ENCODE peak calls at places on chromosome 7, in eight cellular contexts. S is Panc1; M is activated effector memory CD4-positive, alpha-beta T cell treated with anti-CD3 and anti-CD28 coated beads, Interleukin-2, amount 50 U/mL, for 16 hours; K is activated CD4-positive, CD25-positive, alpha-beta regulatory T cell; V is C1 segment of cervical spinal cord; F is fibroblast of lung; J is NCI-H460; Q is tibial nerve. U is an unnamed sample.

GRCh38 chr7:26097837-26098668 is 53.9 kb upstream of the NFE2L3 start:
- DNase-seq in S (no peak), M (no peak), K (no peak), V (no peak), F (no peak), J (no peak), Q (no peak), U (no peak)

GRCh38 chr7:71613316-71613715 is 481.4 kb downstream of the GALNT17 start:
- DNase-seq in S (no peak), M (no peak), K (no peak), V (no peak), F (no peak), J (no peak), Q (no peak), U (no peak)

GRCh38 chr7:106610996-106611886 is 49.7 kb downstream of the CCDC71L start:
- DNase-seq in S (no peak), M (no peak), K (no peak), V (no peak), F (peak), J (no peak), Q (no peak), U (no peak)

GRCh38 chr7:24894670-24895221 is 85.2 kb downstream of the OSBPL3 start:
- DNase-seq in S (no peak), M (no peak), K (no peak), V (no peak), F (no peak), J (no peak), Q (no peak), U (no peak)

GRCh38 chr7:146094356-146094755 is 22.2 kb upstream of the CNTNAP2 start:
- DNase-seq in S (no peak), M (no peak), K (no peak), V (no peak), F (no peak), J (no peak), Q (no peak), U (peak)

GRCh38 chr7:34165466-34165865 is 260.1 kb downstream of the BMPER start:
- DNase-seq in S (no peak), M (no peak), K (no peak), V (no peak), F (no peak), J (no peak), Q (no peak), U (no peak)

GRCh38 chr7:16431646-16432424 is 10.5 kb upstream of the CRPPA start:
- DNase-seq in S (no peak), M (no peak), K (no peak), V (no peak), F (peak), J (peak), Q (peak), U (no peak)

GRCh38 chr7:72032934-72033333 is 379.2 kb downstream of the CALN1 start:
- DNase-seq in S (no peak), M (no peak), K (no peak), V (peak), F (no peak), J (no peak), Q (no peak), U (no peak)

GRCh38 chr7:78939669-78940068 is 513.8 kb downstream of the MAGI2 start:
- DNase-seq in S (no peak), M (no peak), K (no peak), V (no peak), F (no peak), J (no peak), Q (no peak), U (no peak)

GRCh38 chr7:25696565-25696964 is 455.4 kb upstream of the NFE2L3 start:
- DNase-seq in S (no peak), M (no peak), K (no peak), V (no peak), F (no peak), J (no peak), Q (no peak), U (no peak)